ENCODE peak calls at places on chromosome 10, in eight cellular contexts. P is foreskin keratinocyte, B is lower lobe of right lung, Z is tibial nerve, S is IMR-90, J is H9, E is SK-N-SH, K is uterus. F is an unnamed sample.
A peak's percentile ranks its signal among the peaks of the same experiment; 100 is the strongest.

GRCh38 chr10:21517983-21518628 is 7.4 kb downstream of the SKIDA1 start:
- DNase-seq in P (peak; percentile 64), B (no peak), Z (no peak), S (peak; percentile 68), J (no peak), E (no peak), K (no peak), F (no peak)

GRCh38 chr10:113087082-113088029 is 137.3 kb downstream of the TCF7L2 start:
- DNase-seq in P (peak; percentile 82), B (peak; percentile 75), Z (no peak), S (peak; percentile 100), J (peak; percentile 84), E (no peak), K (peak; percentile 86), F (no peak)

GRCh38 chr10:119323085-119323670 is 115.8 kb downstream of the GRK5 start:
- DNase-seq in P (no peak), B (no peak), Z (no peak), S (no peak), J (no peak), E (peak; percentile 60), K (no peak), F (no peak)

GRCh38 chr10:118768041-118768933 is 13.5 kb upstream of the CACUL1 start:
- DNase-seq in P (peak; percentile 25), B (no peak), Z (no peak), S (no peak), J (no peak), E (peak; percentile 58), K (no peak), F (no peak)

GRCh38 chr10:93718937-93719725 is 16.7 kb upstream of the FRA10AC1 start:
- DNase-seq in P (no peak), B (peak; percentile 64), Z (no peak), S (no peak), J (peak; percentile 31), E (no peak), K (no peak), F (no peak)

GRCh38 chr10:66329116-66329515 is 596.7 kb upstream of the LRRTM3 start:
- DNase-seq in P (no peak), B (no peak), Z (no peak), S (no peak), J (peak; percentile 32), E (no peak), K (no peak), F (no peak)

GRCh38 chr10:31102421-31102820 is 70.8 kb upstream of the ZNF438 start:
- DNase-seq in P (no peak), B (no peak), Z (no peak), S (no peak), J (no peak), E (no peak), K (no peak), F (no peak)

GRCh38 chr10:4984223-4984622 is 19.4 kb downstream of the AKR1C2 start:
- DNase-seq in P (no peak), B (peak; percentile 34), Z (no peak), S (no peak), J (no peak), E (no peak), K (no peak), F (no peak)

GRCh38 chr10:114753126-114753525 is 68.5 kb upstream of the FHIP2A start:
- DNase-seq in P (no peak), B (no peak), Z (no peak), S (peak; percentile 77), J (no peak), E (no peak), K (no peak), F (no peak)

GRCh38 chr10:100006241-100006886 is 3.4 kb downstream of the DNMBP start:
- DNase-seq in P (peak; percentile 95), B (no peak), Z (no peak), S (peak; percentile 97), J (no peak), E (no peak), K (peak; percentile 62), F (no peak)

GRCh38 chr10:13885238-13885990 is 298.6 kb downstream of the PRPF18 start:
- DNase-seq in P (no peak), B (no peak), Z (no peak), S (no peak), J (no peak), E (no peak), K (no peak), F (no peak)

GRCh38 chr10:33487014-33487776 is 152.7 kb upstream of the NRP1 start:
- DNase-seq in P (no peak), B (no peak), Z (no peak), S (peak; percentile 9), J (no peak), E (no peak), K (no peak), F (no peak)

GRCh38 chr10:119680050-119680449 is 28.9 kb downstream of the BAG3 start:
- DNase-seq in P (peak; percentile 97), B (no peak), Z (no peak), S (peak; percentile 82), J (no peak), E (no peak), K (no peak), F (no peak)

GRCh38 chr10:110458583-110458920 is 39.2 kb upstream of the DUSP5 start:
- DNase-seq in P (no peak), B (no peak), Z (no peak), S (no peak), J (no peak), E (no peak), K (peak; percentile 45), F (no peak)

GRCh38 chr10:99234739-99235468 is 748 bp downstream of the HPSE2 start:
- DNase-seq in P (no peak), B (no peak), Z (no peak), S (peak; percentile 0), J (no peak), E (no peak), K (no peak), F (no peak)

GRCh38 chr10:100775346-100775745 is 30.0 kb downstream of the PAX2 start:
- DNase-seq in P (no peak), B (no peak), Z (no peak), S (no peak), J (no peak), E (peak; percentile 30), K (no peak), F (no peak)

GRCh38 chr10:70357447-70358035 is 24.9 kb downstream of the LRRC20 start:
- DNase-seq in P (no peak), B (no peak), Z (no peak), S (peak; percentile 77), J (no peak), E (no peak), K (no peak), F (no peak)

GRCh38 chr10:75021851-75022250 is 89.6 kb upstream of the SAMD8 start:
- DNase-seq in P (no peak), B (no peak), Z (no peak), S (no peak), J (no peak), E (no peak), K (no peak), F (no peak)

GRCh38 chr10:122468220-122468922 is 7.0 kb downstream of the HTRA1 start:
- DNase-seq in P (no peak), B (no peak), Z (no peak), S (no peak), J (no peak), E (no peak), K (no peak), F (peak; percentile 87)

GRCh38 chr10:122469848-122470247 is 8.5 kb downstream of the HTRA1 start:
- DNase-seq in P (no peak), B (no peak), Z (no peak), S (no peak), J (no peak), E (no peak), K (no peak), F (no peak)

GRCh38 chr10:122471531-122472177 is 10.3 kb downstream of the HTRA1 start:
- DNase-seq in P (peak; percentile 73), B (no peak), Z (no peak), S (peak; percentile 56), J (no peak), E (no peak), K (no peak), F (no peak)

GRCh38 chr10:122466866-122467470 is 5.6 kb downstream of the HTRA1 start:
- DNase-seq in P (no peak), B (no peak), Z (no peak), S (no peak), J (no peak), E (no peak), K (no peak), F (peak; percentile 79)

GRCh38 chr10:122468923-122469781 is 7.8 kb downstream of the HTRA1 start:
- DNase-seq in P (peak; percentile 100), B (no peak), Z (no peak), S (peak; percentile 98), J (no peak), E (no peak), K (peak; percentile 76), F (no peak)
- H3K4me1 ChIP-seq in P (peaks cover 25% of the 10 kb centered on the region), B (peaks cover 10% of the 10 kb centered on the region), Z (no peaks in the 10 kb centered on the region), S (peaks cover 14% of the 10 kb centered on the region), J (no peaks in the 10 kb centered on the region), E (peaks cover 2% of the 10 kb centered on the region), K (no peaks in the 10 kb centered on the region), F (peaks cover 23% of the 10 kb centered on the region)

GRCh38 chr10:46175831-46176230 is 111.0 kb upstream of the ANTXRL start:
- DNase-seq in P (no peak), B (no peak), Z (no peak), S (no peak), J (no peak), E (no peak), K (no peak), F (no peak)
- TF ChIP-seq CTCF in P (no peak), B (no peak), Z (no peak), S (no peak), J (no peak), E (no peak), K (no peak), F (no peak)

DNA sequence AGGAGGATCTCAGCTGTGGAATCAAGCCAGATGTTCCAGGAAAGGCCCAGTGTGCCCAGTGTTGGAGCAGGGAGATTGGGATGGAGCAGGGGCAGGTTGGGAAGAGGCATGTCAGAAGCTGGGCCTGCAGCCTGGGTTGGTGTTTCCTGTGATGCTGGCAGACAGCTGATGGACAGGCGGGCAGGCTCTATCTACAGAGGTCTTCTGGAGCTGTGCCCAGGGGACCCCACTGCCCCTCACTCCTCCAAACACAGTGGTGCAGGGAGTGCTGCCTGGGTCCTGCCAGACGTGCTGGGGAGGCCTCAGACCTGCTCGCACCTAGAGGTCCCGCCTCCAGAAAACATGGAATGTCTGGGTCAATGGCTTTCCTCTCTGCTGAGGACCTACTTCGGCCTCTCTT is 182.9 kb upstream of the TCERG1L start:
- DNase-seq in P (no peak), B (no peak), Z (no peak), S (no peak), J (no peak), E (no peak), K (no peak), F (no peak)
- H3K4me1 ChIP-seq in P (no peaks in the 10 kb centered on the region), B (no peaks in the 10 kb centered on the region), Z (no peaks in the 10 kb centered on the region), S (no peaks in the 10 kb centered on the region), J (no peaks in the 10 kb centered on the region), E (no peaks in the 10 kb centered on the region), K (no peaks in the 10 kb centered on the region), F (no peaks in the 10 kb centered on the region)

DNA sequence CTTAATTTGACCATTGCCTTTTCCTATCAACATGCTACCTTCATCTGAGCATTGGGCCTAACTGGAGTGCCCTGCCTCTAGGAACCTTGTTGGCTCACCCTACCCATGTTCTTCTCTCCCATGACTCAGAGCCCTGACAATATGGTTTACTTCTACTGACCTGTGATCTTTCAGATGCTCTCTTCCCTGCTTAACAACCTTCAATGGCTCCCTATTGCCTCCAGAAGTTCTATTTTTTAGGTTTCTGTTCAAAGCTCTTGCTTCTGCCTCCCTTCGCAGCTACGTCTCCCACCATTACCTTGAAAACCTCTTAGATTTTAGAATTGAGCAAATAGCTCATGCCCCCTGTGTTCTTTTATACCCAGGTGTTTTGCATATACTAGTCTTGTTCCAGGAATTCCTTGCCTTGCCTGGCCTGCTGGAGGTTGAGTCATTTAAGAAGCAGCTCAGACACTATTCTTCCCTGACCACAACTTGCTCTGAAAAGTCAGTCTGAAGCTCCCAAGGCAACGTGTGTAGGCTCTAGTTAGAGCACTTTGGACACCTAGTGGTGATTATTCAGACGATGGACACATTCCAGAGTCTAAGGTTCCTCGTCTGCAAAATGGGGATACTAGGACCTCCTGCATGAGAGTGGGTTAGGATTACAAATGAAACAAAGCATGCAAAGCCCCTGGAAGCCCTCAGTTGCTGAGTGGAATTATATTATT is 64.4 kb upstream of the EMX2 start:
- DNase-seq in P (peak; percentile 97), B (no peak), Z (no peak), S (peak; percentile 19), J (no peak), E (no peak), K (no peak), F (no peak)
- TF ChIP-seq CTCF in P (peak; percentile 84), B (no peak), Z (no peak), S (no peak), J (peak; percentile 24), E (no peak), K (peak; percentile 45), F (no peak)